ENCODE peak calls at places on chromosomes 13 and 19, in nine cellular contexts. R is PC-3, C is AG09309, I is cardiac fibroblast, W is body of pancreas, D is suprapubic skin, F is AG04450, T is heart right ventricle, P is activated B cell treated with CpG ODN at 0.5 μM for 24 hours. L is an unnamed sample.

GRCh38 chr13:29802621-29803020 is 47.8 kb downstream of the UBL3 start:
- DNase-seq in R (no peak), T (no peak), I (peak; percentile 12), F (no peak), D (no peak), C (no peak), P (no peak), W (no peak), L (no peak)

GRCh38 chr19:51093510-51094345 is 11.0 kb upstream of the KLK14 start:
- DNase-seq in R (peak; percentile 91), C (no peak), T (no peak), P (no peak), F (no peak), I (peak; percentile 22), W (no peak), D (no peak), L (no peak)

GRCh38 chr13:94006271-94006670 is 473.2 kb downstream of the DCT start:
- DNase-seq in F (no peak), I (no peak), T (no peak), D (no peak), W (no peak), C (no peak), R (no peak), P (no peak), L (no peak)

GRCh38 chr19:8487137-8487851 is 15.1 kb downstream of the PRAM1 start:
- DNase-seq in T (no peak), C (no peak), F (no peak), W (peak; percentile 72), I (no peak), R (no peak), P (no peak), D (no peak), L (peak; percentile 46)

GRCh38 chr19:12985049-12985776 is 10.1 kb upstream of the NFIX start:
- DNase-seq in F (no peak), C (no peak), W (peak; percentile 74), I (peak; percentile 66), R (no peak), P (no peak), T (peak; percentile 51), D (peak; percentile 93), L (no peak)

GRCh38 chr13:106484084-106484754 is 51.2 kb downstream of the EFNB2 start:
- DNase-seq in F (no peak), C (no peak), D (no peak), P (no peak), T (no peak), I (no peak), R (no peak), W (no peak), L (no peak)

GRCh38 chr13:40316301-40316700 is 350.1 kb downstream of the FOXO1 start:
- DNase-seq in T (no peak), F (no peak), D (no peak), P (no peak), C (no peak), I (no peak), W (no peak), R (no peak), L (no peak)

GRCh38 chr13:103436057-103436654 is 369.9 kb upstream of the SLC10A2 start:
- DNase-seq in C (no peak), W (no peak), F (no peak), T (no peak), I (no peak), P (no peak), R (no peak), D (no peak), L (no peak)

GRCh38 chr13:73521291-73521626 is 462.5 kb downstream of the KLF5 start:
- DNase-seq in R (no peak), W (no peak), I (no peak), P (no peak), F (no peak), C (no peak), T (no peak), D (no peak), L (no peak)

GRCh38 chr19:56639217-56639616 is 3.7 kb upstream of the SMIM17 start:
- DNase-seq in I (peak; percentile 28), T (no peak), D (no peak), C (no peak), F (no peak), W (no peak), R (peak; percentile 30), P (no peak), L (no peak)

GRCh38 chr13:29573190-29573589 is 22.3 kb downstream of the SLC7A1 start:
- DNase-seq in F (no peak), W (peak; percentile 81), I (peak; percentile 38), P (no peak), C (no peak), R (no peak), T (no peak), D (no peak), L (peak; percentile 34)

GRCh38 chr13:80399340-80400163 is 58.6 kb upstream of the SPRY2 start:
- DNase-seq in P (peak; percentile 14), T (no peak), I (no peak), W (peak; percentile 23), C (no peak), R (peak; percentile 34), F (no peak), D (no peak), L (no peak)

GRCh38 chr13:114076329-114076761 is 56.1 kb downstream of the RASA3 start:
- DNase-seq in D (peak; percentile 54), T (no peak), R (no peak), C (no peak), F (no peak), W (no peak), I (no peak), P (no peak), L (no peak)

GRCh38 chr19:32997716-32998355 is 25.8 kb downstream of the FAAP24 start:
- DNase-seq in P (no peak), C (no peak), R (no peak), T (no peak), F (no peak), D (no peak), W (no peak), I (no peak), L (no peak)

GRCh38 chr19:12703056-12703455 is 6.6 kb upstream of the FBXW9 start:
- DNase-seq in D (no peak), T (no peak), W (no peak), I (peak; percentile 61), P (no peak), F (no peak), C (no peak), R (peak; percentile 52), L (no peak)

GRCh38 chr13:20512042-20512683 is 13.5 kb downstream of the CRYL1 start:
- DNase-seq in T (no peak), P (no peak), I (no peak), R (no peak), W (no peak), C (no peak), F (no peak), D (no peak), L (no peak)

GRCh38 chr13:21583496-21583895 is 20.5 kb downstream of the MICU2 start:
- DNase-seq in R (no peak), I (peak; percentile 46), W (no peak), T (no peak), C (no peak), D (no peak), F (no peak), P (no peak), L (no peak)

GRCh38 chr13:33578786-33579185 is 239.2 kb upstream of the RFC3 start:
- DNase-seq in T (no peak), C (no peak), F (no peak), D (no peak), R (no peak), W (no peak), I (peak; percentile 58), P (no peak), L (no peak)

DNA sequence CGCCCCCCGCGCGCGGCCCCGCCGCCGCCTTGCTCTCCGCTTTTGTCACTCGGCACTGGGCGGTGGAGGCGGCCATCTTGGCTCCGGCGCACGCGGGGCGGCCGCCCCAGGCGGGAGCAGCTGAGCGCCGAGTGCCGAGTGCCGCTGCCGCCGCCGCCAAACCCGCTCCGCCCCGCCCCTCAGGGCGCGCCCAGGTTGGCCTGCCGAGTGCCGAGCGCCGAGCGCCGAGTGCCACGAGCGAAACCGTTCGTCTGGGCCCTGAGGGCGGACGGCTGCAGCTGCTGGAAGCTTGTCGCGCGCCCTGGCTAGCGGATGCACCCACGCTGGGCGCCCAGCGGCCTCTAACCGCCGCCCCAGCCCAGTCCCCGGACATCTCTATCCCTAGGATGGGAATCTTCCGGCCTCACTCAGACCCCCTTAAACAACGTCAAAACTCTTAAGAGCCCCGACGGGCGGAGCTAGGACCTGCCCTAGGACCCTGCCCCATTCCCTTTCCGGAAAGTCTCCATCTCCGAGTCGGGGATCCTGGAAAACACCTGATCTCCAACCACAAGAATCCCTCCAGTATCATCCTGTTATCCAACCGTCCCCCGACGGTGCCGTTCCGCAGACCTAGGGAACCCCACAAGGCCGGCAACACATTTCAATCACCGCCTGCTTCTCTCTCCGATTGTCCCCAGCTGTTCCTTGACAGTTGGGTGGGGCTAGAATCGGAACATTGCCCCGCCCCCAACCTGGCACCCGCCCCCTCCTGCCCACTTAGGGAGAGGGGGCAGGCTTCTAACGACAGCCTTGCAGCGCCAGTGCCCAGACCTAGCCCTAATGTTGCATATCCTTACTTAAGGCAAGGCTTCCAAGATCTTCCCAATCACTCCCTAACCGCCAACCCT is 14.1 kb upstream of the AKAP8L start:
- DNase-seq in R (peak; percentile 90), D (peak; percentile 92), T (peak; percentile 95), P (peak; percentile 92), I (peak; percentile 88), F (peak; percentile 72), C (peak; percentile 52), W (peak; percentile 91), L (peak; percentile 98)
- TF ChIP-seq CTCF in R (no peak), D (no peak), T (no peak), P (no peak), I (no peak), F (no peak), C (no peak), W (no peak), L (no peak)

DNA sequence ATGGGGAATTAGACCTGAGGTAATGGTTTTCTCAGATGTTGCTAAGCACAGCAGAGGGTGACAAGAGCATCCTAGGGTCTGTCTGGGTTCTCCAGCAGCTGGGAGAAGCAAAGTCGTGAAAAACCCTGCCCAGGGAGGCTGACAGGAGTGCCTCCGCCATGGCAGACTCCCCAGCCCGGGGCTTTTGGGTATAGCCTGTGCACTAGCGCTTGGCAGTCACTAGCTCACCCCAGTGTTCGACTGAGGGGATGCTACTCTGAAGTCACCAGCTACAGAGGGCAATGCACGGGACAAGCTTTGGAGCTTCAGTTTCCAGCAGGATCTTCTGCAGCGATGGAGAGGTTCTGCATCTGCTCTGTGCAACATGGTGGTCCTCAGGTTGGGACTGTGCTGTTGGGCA is 87.5 kb downstream of the ING1 start:
- DNase-seq in T (no peak), C (no peak), R (no peak), I (no peak), P (no peak), F (no peak), D (no peak), W (no peak), L (no peak)
- TF ChIP-seq CTCF in T (no peak), C (no peak), R (no peak), I (no peak), P (no peak), F (no peak), D (no peak), W (no peak), L (no peak)

GRCh38 chr19:2611483-2612464 is 90.7 kb downstream of the GNG7 start:
- DNase-seq in C (no peak), T (no peak), R (no peak), I (no peak), D (no peak), W (peak; percentile 4), P (no peak), F (no peak), L (no peak)
- TF ChIP-seq CTCF in C (no peak), T (no peak), R (no peak), I (no peak), D (no peak), W (no peak), P (no peak), F (no peak), L (peak; percentile 4)

GRCh38 chr13:23770428-23770827 is 118.8 kb downstream of the MIPEP start:
- DNase-seq in P (no peak), W (no peak), C (no peak), R (no peak), T (no peak), D (no peak), F (no peak), I (no peak), L (no peak)
- TF ChIP-seq CTCF in P (no peak), W (no peak), C (no peak), R (no peak), T (no peak), D (no peak), F (no peak), I (no peak), L (no peak)

L was measured in GM10248.